ENCODE peak calls at places on chromosomes 3 and 15, in nine cellular contexts. C is mucosa of descending colon; A is effector CD4-positive, alpha-beta T cell; D is hepatocyte; L is SW480; M is naive thymus-derived CD4-positive, alpha-beta T cell; S is NCI-H1105 treated with DMSO at 0.1 percent for 48 hours; K is stimulated activated CD8-positive, alpha-beta memory T cell treated with anti-CD3 and anti-CD28 coated beads, Interleukin-2, amount 100 ng/mL, for 48 hours; I is ACHN. B is an unnamed sample.
A peak's percentile ranks its signal among the peaks of the same experiment; 100 is the strongest.

GRCh38 chr3:108946292-108947290 is 7.1 kb downstream of the GUCA1C start:
- DNase-seq in C (no peak), A (no peak), D (no peak), L (no peak), M (no peak), S (no peak), K (no peak), I (no peak), B (peak; percentile 34)

GRCh38 chr3:20073683-20074082 is 33.4 kb downstream of the KAT2B start:
- DNase-seq in C (no peak), A (no peak), D (no peak), L (no peak), M (no peak), S (no peak), K (no peak), I (no peak), B (no peak)

GRCh38 chr15:94234300-94234699 is 2.9 kb downstream of the MCTP2 start:
- DNase-seq in C (no peak), A (no peak), D (peak; percentile 32), L (no peak), M (no peak), S (no peak), K (peak; percentile 60), I (no peak), B (no peak)

GRCh38 chr3:46429671-46430070 is 22.6 kb downstream of the CCRL2 start:
- DNase-seq in C (no peak), A (no peak), D (peak; percentile 40), L (no peak), M (no peak), S (no peak), K (no peak), I (no peak), B (no peak)

GRCh38 chr3:46970391-46971091 is 6.0 kb downstream of the CCDC12 start:
- DNase-seq in C (no peak), A (no peak), D (peak; percentile 46), L (no peak), M (no peak), S (no peak), K (no peak), I (peak; percentile 86), B (no peak)

GRCh38 chr15:69410290-69410874 is 3.8 kb upstream of the KIF23 start:
- DNase-seq in C (no peak), A (no peak), D (no peak), L (peak; percentile 82), M (no peak), S (peak; percentile 28), K (no peak), I (peak; percentile 77), B (peak; percentile 66)

GRCh38 chr15:83312046-83312445 is 27.6 kb upstream of the BNC1 start:
- DNase-seq in C (no peak), A (no peak), D (no peak), L (no peak), M (no peak), S (no peak), K (no peak), I (no peak), B (no peak)

GRCh38 chr15:52546031-52546751 is 17.5 kb upstream of the MYO5A start:
- DNase-seq in C (no peak), A (no peak), D (no peak), L (no peak), M (no peak), S (no peak), K (no peak), I (no peak), B (no peak)

GRCh38 chr15:83065431-83065830 is 1.6 kb downstream of the BTBD1 start:
- DNase-seq in C (no peak), A (no peak), D (no peak), L (no peak), M (no peak), S (no peak), K (no peak), I (no peak), B (no peak)

GRCh38 chr3:11379238-11379823 is 107.1 kb downstream of the ATG7 start:
- DNase-seq in C (no peak), A (no peak), D (peak; percentile 43), L (peak; percentile 61), M (peak; percentile 41), S (peak; percentile 47), K (no peak), I (peak; percentile 53), B (peak; percentile 60)

GRCh38 chr3:157572559-157573270 is 69.5 kb upstream of the VEPH1 start:
- DNase-seq in C (no peak), A (no peak), D (peak; percentile 58), L (peak; percentile 68), M (no peak), S (peak; percentile 69), K (no peak), I (peak; percentile 58), B (peak; percentile 63)

GRCh38 chr15:64730151-64730550 is 45.2 kb downstream of the RBPMS2 start:
- DNase-seq in C (no peak), A (no peak), D (no peak), L (no peak), M (no peak), S (no peak), K (no peak), I (no peak), B (no peak)

GRCh38 chr3:177764377-177764912 is 567.2 kb upstream of the TBL1XR1 start:
- DNase-seq in C (no peak), A (no peak), D (no peak), L (no peak), M (no peak), S (no peak), K (no peak), I (no peak), B (no peak)

GRCh38 chr15:64774556-64775523 is 549 bp downstream of the RBPMS2 start:
- DNase-seq in C (no peak), A (no peak), D (peak; percentile 51), L (no peak), M (no peak), S (no peak), K (no peak), I (no peak), B (no peak)

GRCh38 chr3:156826896-156827882 is 1.0 kb downstream of the LEKR1 start:
- DNase-seq in C (no peak), A (no peak), D (no peak), L (peak; percentile 45), M (no peak), S (peak; percentile 49), K (no peak), I (peak; percentile 16), B (no peak)

GRCh38 chr15:86316216-86316615 is 236.5 kb downstream of the AGBL1 start:
- DNase-seq in C (no peak), A (no peak), D (no peak), L (no peak), M (no peak), S (no peak), K (no peak), I (no peak), B (no peak)

B was measured in RKO.